ENCODE peak calls at places on chromosomes 5 and 9, in five cellular contexts. G, T, Q, P and A are unnamed samples.

GRCh38 chr5:1048162-1048721 is 39.6 kb downstream of the NKD2 start:
- DNase-seq in G (no peak), T (no peak), Q (no peak), P (no peak), A (no peak)

GRCh38 chr5:171953860-171954701 is 52.4 kb downstream of the FBXW11 start:
- DNase-seq in G (no peak), T (no peak), Q (no peak), P (no peak), A (peak)

GRCh38 chr5:153699035-153699434 is 208.6 kb downstream of the GRIA1 start:
- DNase-seq in G (no peak), T (no peak), Q (no peak), P (no peak), A (no peak)

GRCh38 chr5:119158144-119158543 is 87.3 kb downstream of the DMXL1 start:
- DNase-seq in G (no peak), T (no peak), Q (no peak), P (no peak), A (no peak)

GRCh38 chr5:143887901-143888648 is 76.1 kb downstream of the HMHB1 start:
- DNase-seq in G (no peak), T (no peak), Q (no peak), P (no peak), A (peak)

GRCh38 chr9:116318463-116319271 is 165.1 kb downstream of the PAPPA start:
- DNase-seq in G (no peak), T (peak), Q (no peak), P (peak), A (no peak)

GRCh38 chr5:176629853-176630680 is at the start of the genes EIF4E1B and SNCB:
- DNase-seq in G (no peak), T (no peak), Q (no peak), P (no peak), A (peak)

GRCh38 chr5:59143926-59144333 is 561.1 kb downstream of the RAB3C start:
- DNase-seq in G (no peak), T (no peak), Q (no peak), P (no peak), A (no peak)

GRCh38 chr5:62587737-62588136 is 9.1 kb downstream of the LRRC70 start:
- DNase-seq in G (no peak), T (no peak), Q (no peak), P (no peak), A (no peak)

GRCh38 chr9:89340332-89340731 is 22.0 kb downstream of the SECISBP2 start:
- DNase-seq in G (no peak), T (no peak), Q (no peak), P (no peak), A (no peak)

GRCh38 chr5:178349147-178349527 is 116.5 kb upstream of the PHYKPL start:
- DNase-seq in G (no peak), T (no peak), Q (no peak), P (no peak), A (no peak)

GRCh38 chr5:74767579-74767913 is 497 bp downstream of the NSA2 start:
- DNase-seq in G (no peak), T (no peak), Q (no peak), P (no peak), A (peak)

GRCh38 chr9:100098241-100098886 is 436 bp downstream of the ERP44 start:
- DNase-seq in G (peak), T (no peak), Q (peak), P (no peak), A (peak)

GRCh38 chr9:21479152-21479702 is 2.9 kb downstream of the IFNE start:
- DNase-seq in G (no peak), T (no peak), Q (no peak), P (no peak), A (no peak)

GRCh38 chr9:103183569-103184191 is 188.5 kb downstream of the CYLC2 start:
- DNase-seq in G (no peak), T (no peak), Q (no peak), P (peak), A (no peak)

GRCh38 chr5:43839218-43839617 is 236.2 kb downstream of the NNT start:
- DNase-seq in G (no peak), T (no peak), Q (no peak), P (no peak), A (peak)

GRCh38 chr5:78005021-78005785 is 229.1 kb upstream of the TBCA start:
- DNase-seq in G (no peak), T (no peak), Q (no peak), P (no peak), A (peak)

GRCh38 chr9:15176821-15177220 is 130.2 kb downstream of the TTC39B start:
- DNase-seq in G (no peak), T (no peak), Q (no peak), P (no peak), A (no peak)

GRCh38 chr5:144467795-144468194 is 297.1 kb downstream of the KCTD16 start:
- DNase-seq in G (no peak), T (no peak), Q (no peak), P (no peak), A (peak)

GRCh38 chr5:84191296-84191695 is 193.4 kb downstream of the EDIL3 start:
- DNase-seq in G (no peak), T (no peak), Q (no peak), P (no peak), A (peak)

GRCh38 chr5:54793612-54794436 is 191.6 kb downstream of the ESM1 start:
- DNase-seq in G (no peak), T (no peak), Q (no peak), P (no peak), A (no peak)

GRCh38 chr9:103731541-103731940 is 362.6 kb upstream of the SMC2 start:
- DNase-seq in G (no peak), T (no peak), Q (no peak), P (no peak), A (peak)

GRCh38 chr5:87020099-87020934 is 247.4 kb upstream of the RASA1 start:
- DNase-seq in G (peak), T (no peak), Q (peak), P (no peak), A (no peak)

GRCh38 chr9:77221431-77221830 is 44.1 kb downstream of the VPS13A start:
- DNase-seq in G (no peak), T (no peak), Q (no peak), P (no peak), A (no peak)

GRCh38 chr5:65329266-65329665 is 152.5 kb downstream of the ADAMTS6 start:
- DNase-seq in G (no peak), T (no peak), Q (no peak), P (no peak), A (no peak)

GRCh38 chr5:81519217-81519905 is 125.4 kb upstream of the ACOT12 start:
- DNase-seq in G (no peak), T (no peak), Q (no peak), P (no peak), A (no peak)

GRCh38 chr5:126692971-126693370 is 84.0 kb upstream of the LMNB1 start:
- DNase-seq in G (no peak), T (no peak), Q (no peak), P (no peak), A (no peak)

GRCh38 chr9:88443480-88444113 is 55.4 kb downstream of the SPIN1 start:
- DNase-seq in G (no peak), T (no peak), Q (no peak), P (no peak), A (no peak)

GRCh38 chr9:87836951-87837715 is 45.5 kb upstream of the SPATA31E1 start:
- DNase-seq in G (no peak), T (no peak), Q (no peak), P (no peak), A (no peak)

DNA sequence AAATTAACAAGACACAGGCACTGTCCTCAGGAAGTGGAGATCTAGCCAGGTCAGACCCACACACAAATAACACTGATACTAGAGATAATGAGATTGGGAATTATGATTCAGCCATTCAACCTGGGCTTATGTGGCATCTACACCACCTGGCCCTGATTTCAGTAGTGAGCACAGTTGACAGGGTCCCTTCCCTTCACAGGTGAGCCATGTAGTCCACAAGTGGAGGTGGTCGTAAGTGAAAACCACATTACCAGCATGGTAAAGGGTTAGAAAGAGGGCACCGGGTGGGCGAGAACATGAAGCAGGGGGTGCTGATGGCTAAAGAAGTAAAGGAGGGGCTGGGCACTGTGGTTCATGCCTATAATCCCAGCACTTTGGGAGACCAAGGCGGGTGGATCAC is 48.3 kb upstream of the IL17B start:
- DNase-seq in G (no peak), T (no peak), Q (no peak), P (no peak), A (no peak)
- H3K4me3 ChIP-seq in G (no peak), T (no peak), Q (no peak), P (no peak), A (no peak)

GRCh38 chr9:78775889-78776288 is 479.0 kb downstream of the PSAT1 start:
- DNase-seq in G (no peak), T (no peak), Q (no peak), P (no peak), A (no peak)
- TF ChIP-seq CTCF in G (no peak), T (no peak), Q (no peak), P (no peak), A (no peak)

DNA sequence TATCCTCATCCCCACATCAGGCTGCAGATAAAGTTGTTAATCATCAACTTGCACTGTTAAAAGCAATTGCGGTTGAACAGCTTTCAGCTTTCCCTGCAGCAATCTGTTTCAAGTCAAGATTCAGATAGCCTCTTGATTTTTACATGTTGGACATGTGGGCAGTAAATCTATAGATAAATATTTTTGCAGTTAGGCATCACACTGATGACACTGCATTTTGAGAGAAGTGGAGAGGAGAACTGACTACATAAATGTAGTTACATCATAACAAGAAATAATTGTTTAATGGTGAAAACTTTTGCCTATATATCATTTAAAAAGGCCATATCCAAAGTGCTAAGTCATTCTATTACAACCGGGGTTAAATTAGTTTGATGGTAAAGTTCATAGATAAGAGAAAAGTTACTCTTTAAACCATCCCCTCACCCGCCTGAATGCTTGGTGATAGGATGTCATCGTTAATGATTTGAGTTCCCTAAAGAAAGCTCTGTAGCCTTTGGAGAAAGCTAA is 30.7 kb upstream of the ALDH1A1 start:
- DNase-seq in G (no peak), T (no peak), Q (no peak), P (no peak), A (no peak)
- H3K27ac ChIP-seq in G (no peak), T (no peak), Q (no peak), P (no peak), A (no peak)

GRCh38 chr9:126612329-126612812 is 1.4 kb upstream of the LMX1B start:
- DNase-seq in G (peak), T (no peak), Q (no peak), P (no peak), A (no peak)
- H3K4me3 ChIP-seq in G (peak), T (peak), Q (peak), P (no peak), A (no peak)

GRCh38 chr9:82147798-82148440 is 159.3 kb downstream of the SPATA31D1 start:
- DNase-seq in G (no peak), T (no peak), Q (no peak), P (no peak), A (no peak)
- TF ChIP-seq CTCF in G (no peak), T (no peak), Q (no peak), P (no peak), A (no peak)

GRCh38 chr9:124342946-124343485 is 72.2 kb downstream of the PSMB7 start:
- DNase-seq in G (peak), T (peak), Q (peak), P (peak), A (peak)

GRCh38 chr9:124343533-124344290 is 71.5 kb downstream of the PSMB7 start:
- DNase-seq in G (no peak), T (no peak), Q (no peak), P (no peak), A (no peak)

GRCh38 chr9:124344291-124345050 is 70.8 kb downstream of the PSMB7 start:
- DNase-seq in G (no peak), T (no peak), Q (no peak), P (no peak), A (no peak)

GRCh38 chr9:124341455-124342170 is 73.6 kb downstream of the PSMB7 start:
- DNase-seq in G (no peak), T (no peak), Q (no peak), P (no peak), A (no peak)

DNA sequence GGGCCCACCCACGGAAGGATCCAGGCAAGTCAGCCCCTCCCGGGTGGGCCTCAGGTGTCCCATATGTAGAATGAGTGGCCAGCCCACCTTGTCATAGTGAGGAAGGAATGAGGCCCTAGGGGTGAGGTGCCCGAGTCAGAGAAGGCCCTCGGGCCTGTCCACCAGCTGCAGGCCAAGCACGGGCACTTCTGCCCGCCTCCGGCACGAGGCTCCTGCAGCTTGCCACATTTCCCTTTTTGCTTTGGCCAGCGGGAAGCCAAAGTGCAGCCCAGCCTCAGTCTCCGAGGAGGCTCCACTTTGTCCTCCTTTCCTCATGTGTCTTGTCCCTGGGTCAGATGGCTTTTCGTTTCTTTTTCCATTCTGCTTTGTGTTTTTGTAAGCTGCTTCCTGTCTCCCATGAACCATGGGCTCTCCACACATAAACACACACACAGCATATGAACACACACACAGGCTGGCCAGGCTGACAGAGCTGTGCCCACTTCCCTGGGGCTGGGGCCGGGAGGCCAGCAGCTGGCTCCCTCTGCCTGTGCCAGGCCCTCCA is 72.8 kb downstream of the PSMB7 start:
- DNase-seq in G (no peak), T (no peak), Q (no peak), P (no peak), A (no peak)
- H3K27ac ChIP-seq in G (peak), T (peak), Q (peak), P (no peak), A (peak)

DNA sequence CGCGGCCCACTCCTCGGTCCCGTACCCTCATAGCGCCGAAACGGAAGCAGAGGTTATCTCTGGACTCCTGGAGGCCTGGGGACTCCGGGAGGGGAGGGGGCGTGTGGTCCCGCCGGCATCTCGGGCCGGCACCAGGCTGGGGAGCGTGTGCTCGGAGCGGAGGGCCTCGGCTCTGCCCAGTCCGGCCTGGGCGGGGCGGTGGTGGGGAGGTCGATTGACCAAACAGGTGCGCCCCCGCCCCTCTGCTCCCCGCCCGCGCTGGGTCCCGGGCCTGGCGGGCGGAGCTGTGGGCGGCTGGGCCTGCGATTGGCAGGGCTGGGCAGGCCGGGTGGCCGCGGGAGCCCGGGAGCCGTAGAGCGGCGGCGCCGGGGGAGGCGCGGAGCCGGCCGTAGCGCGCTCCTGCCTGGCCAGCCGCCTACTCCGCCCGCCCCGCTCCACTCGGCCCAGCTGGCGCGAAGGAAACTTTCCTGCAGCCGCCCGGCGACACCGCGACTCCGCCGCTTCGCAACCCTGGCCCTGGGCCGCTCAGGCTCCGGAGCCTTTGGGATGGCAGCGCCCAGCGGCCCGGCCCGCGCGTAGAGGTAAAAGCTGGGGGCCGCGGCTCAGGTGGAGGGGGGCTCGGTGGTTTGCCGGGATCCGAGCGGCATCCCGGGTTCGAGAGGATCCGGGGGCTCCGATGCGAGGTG is 52.1 kb upstream of the DAB2IP start:
- DNase-seq in G (peak), T (no peak), Q (peak), P (peak), A (no peak)
- H3K4me3 ChIP-seq in G (peak), T (peak), Q (peak), P (peak), A (peak)

GRCh38 chr5:150209020-150209635 is 19.3 kb downstream of the SLC6A7 start:
- DNase-seq in G (peak), T (no peak), Q (peak), P (no peak), A (peak)
- TF ChIP-seq CTCF in G (no peak), T (no peak), Q (no peak), P (no peak), A (no peak)

GRCh38 chr5:7473115-7473514 is 77.2 kb downstream of the ADCY2 start:
- DNase-seq in G (no peak), T (no peak), Q (no peak), P (no peak), A (no peak)

GRCh38 chr5:7467179-7467578 is 71.2 kb downstream of the ADCY2 start:
- DNase-seq in G (no peak), T (no peak), Q (no peak), P (no peak), A (no peak)

GRCh38 chr5:7471710-7472109 is 75.8 kb downstream of the ADCY2 start:
- DNase-seq in G (no peak), T (no peak), Q (no peak), P (no peak), A (no peak)

GRCh38 chr5:7464182-7464581 is 68.2 kb downstream of the ADCY2 start:
- DNase-seq in G (no peak), T (no peak), Q (no peak), P (no peak), A (no peak)

GRCh38 chr5:7468742-7469141 is 72.8 kb downstream of the ADCY2 start:
- DNase-seq in G (no peak), T (no peak), Q (no peak), P (no peak), A (no peak)
- H3K27ac ChIP-seq in G (no peak), T (no peak), Q (no peak), P (no peak), A (no peak)